ENCODE peak calls at places on chromosomes 11 and 22, in ten cellular contexts. One of them, this sample, is unnamed.

GRCh38 chr11:99020324-99021225 is at the start of gene CNTN5:
- DNase-seq in sciatic nerve: no peak
- DNase-seq in EH: peak
- DNase-seq in astrocyte of the cerebellum: peak
- DNase-seq in GM03348: peak
- DNase-seq in heart left ventricle: peak
- DNase-seq in mucosa of descending colon: peak
- DNase-seq in stimulated activated naive CD8-positive, alpha-beta T cell treated with anti-CD3 and anti-CD28 coated beads, Interleukin-15, amount 100 ng/mL, for 72 hours: no peak
- DNase-seq in OCI-LY7: no peak
- DNase-seq in Right ventricle myocardium superior: peak
- DNase-seq in this sample: no peak

GRCh38 chr11:107741044-107741823 is 29.4 kb upstream of the SLN start:
- DNase-seq in sciatic nerve: no peak
- DNase-seq in EH: peak
- DNase-seq in astrocyte of the cerebellum: no peak
- DNase-seq in GM03348: peak
- DNase-seq in heart left ventricle: no peak
- DNase-seq in mucosa of descending colon: no peak
- DNase-seq in stimulated activated naive CD8-positive, alpha-beta T cell treated with anti-CD3 and anti-CD28 coated beads, Interleukin-15, amount 100 ng/mL, for 72 hours: peak
- DNase-seq in OCI-LY7: peak
- DNase-seq in Right ventricle myocardium superior: no peak
- DNase-seq in this sample: no peak

GRCh38 chr22:44697423-44698179 is 4.4 kb upstream of the PRR5 start:
- DNase-seq in sciatic nerve: peak
- DNase-seq in EH: peak
- DNase-seq in astrocyte of the cerebellum: peak
- DNase-seq in GM03348: peak
- DNase-seq in heart left ventricle: peak
- DNase-seq in mucosa of descending colon: peak
- DNase-seq in stimulated activated naive CD8-positive, alpha-beta T cell treated with anti-CD3 and anti-CD28 coated beads, Interleukin-15, amount 100 ng/mL, for 72 hours: peak
- DNase-seq in OCI-LY7: peak
- DNase-seq in Right ventricle myocardium superior: peak
- DNase-seq in this sample: peak

GRCh38 chr11:2140411-2141400 is 1.5 kb upstream of the IGF2 start:
- DNase-seq in sciatic nerve: no peak
- DNase-seq in EH: no peak
- DNase-seq in astrocyte of the cerebellum: no peak
- DNase-seq in GM03348: no peak
- DNase-seq in heart left ventricle: peak
- DNase-seq in mucosa of descending colon: peak
- DNase-seq in stimulated activated naive CD8-positive, alpha-beta T cell treated with anti-CD3 and anti-CD28 coated beads, Interleukin-15, amount 100 ng/mL, for 72 hours: no peak
- DNase-seq in OCI-LY7: no peak
- DNase-seq in Right ventricle myocardium superior: peak
- DNase-seq in this sample: no peak

GRCh38 chr11:65551572-65552398 is 6.4 kb downstream of the LTBP3 start:
- DNase-seq in sciatic nerve: no peak
- DNase-seq in EH: peak
- DNase-seq in astrocyte of the cerebellum: no peak
- DNase-seq in GM03348: no peak
- DNase-seq in heart left ventricle: no peak
- DNase-seq in mucosa of descending colon: peak
- DNase-seq in stimulated activated naive CD8-positive, alpha-beta T cell treated with anti-CD3 and anti-CD28 coated beads, Interleukin-15, amount 100 ng/mL, for 72 hours: peak
- DNase-seq in OCI-LY7: peak
- DNase-seq in Right ventricle myocardium superior: peak
- DNase-seq in this sample: no peak

GRCh38 chr11:89405629-89406028 is 85.5 kb downstream of the NOX4 start:
- DNase-seq in sciatic nerve: no peak
- DNase-seq in EH: peak
- DNase-seq in astrocyte of the cerebellum: no peak
- DNase-seq in GM03348: no peak
- DNase-seq in heart left ventricle: no peak
- DNase-seq in mucosa of descending colon: no peak
- DNase-seq in stimulated activated naive CD8-positive, alpha-beta T cell treated with anti-CD3 and anti-CD28 coated beads, Interleukin-15, amount 100 ng/mL, for 72 hours: no peak
- DNase-seq in OCI-LY7: no peak
- DNase-seq in Right ventricle myocardium superior: no peak
- DNase-seq in this sample: no peak

GRCh38 chr22:20111045-20111688 is 4.7 kb upstream of the RANBP1 start:
- DNase-seq in sciatic nerve: no peak
- DNase-seq in EH: peak
- DNase-seq in astrocyte of the cerebellum: no peak
- DNase-seq in GM03348: peak
- DNase-seq in heart left ventricle: peak
- DNase-seq in mucosa of descending colon: peak
- DNase-seq in stimulated activated naive CD8-positive, alpha-beta T cell treated with anti-CD3 and anti-CD28 coated beads, Interleukin-15, amount 100 ng/mL, for 72 hours: peak
- DNase-seq in OCI-LY7: peak
- DNase-seq in Right ventricle myocardium superior: peak
- DNase-seq in this sample: no peak

GRCh38 chr11:56846631-56847400 is 98.3 kb upstream of the OR9G4 start:
- DNase-seq in sciatic nerve: no peak
- DNase-seq in EH: no peak
- DNase-seq in astrocyte of the cerebellum: no peak
- DNase-seq in GM03348: no peak
- DNase-seq in heart left ventricle: no peak
- DNase-seq in mucosa of descending colon: no peak
- DNase-seq in stimulated activated naive CD8-positive, alpha-beta T cell treated with anti-CD3 and anti-CD28 coated beads, Interleukin-15, amount 100 ng/mL, for 72 hours: no peak
- DNase-seq in OCI-LY7: no peak
- DNase-seq in Right ventricle myocardium superior: no peak
- DNase-seq in this sample: no peak

GRCh38 chr11:44793350-44794090 is 66.8 kb downstream of the TSPAN18 start:
- DNase-seq in sciatic nerve: no peak
- DNase-seq in EH: no peak
- DNase-seq in astrocyte of the cerebellum: no peak
- DNase-seq in GM03348: no peak
- DNase-seq in heart left ventricle: no peak
- DNase-seq in mucosa of descending colon: no peak
- DNase-seq in stimulated activated naive CD8-positive, alpha-beta T cell treated with anti-CD3 and anti-CD28 coated beads, Interleukin-15, amount 100 ng/mL, for 72 hours: no peak
- DNase-seq in OCI-LY7: no peak
- DNase-seq in Right ventricle myocardium superior: peak
- DNase-seq in this sample: no peak